ENCODE peak calls at places on chromosomes 4 and X, in eight cellular contexts. V is endodermal cell, I is HFF-Myc, B is IMR-90, S is choroid plexus epithelial cell, N is astrocyte, J is ovary, W is MM.1S. X is an unnamed sample.

GRCh38 chrX:106973433-106974149 is 26.4 kb downstream of the MORC4 start:
- DNase-seq in J (no peak), S (no peak), V (no peak), W (no peak), I (no peak), B (peak; percentile 5), N (no peak), X (peak; percentile 25)

GRCh38 chr4:141575884-141576283 is 60.5 kb upstream of the IL15 start:
- DNase-seq in J (no peak), V (no peak), W (no peak), B (no peak), I (no peak), N (no peak), S (no peak), X (peak; percentile 49)

GRCh38 chr4:182938213-182938645 is 21.0 kb upstream of the DCTD start:
- DNase-seq in S (peak; percentile 70), B (peak; percentile 56), J (peak; percentile 70), V (peak; percentile 96), N (peak; percentile 27), I (no peak), W (peak; percentile 65), X (peak; percentile 61)

GRCh38 chrX:20042221-20042620 is 51.4 kb upstream of the BCLAF3 start:
- DNase-seq in J (no peak), V (no peak), N (no peak), S (no peak), W (no peak), B (no peak), I (no peak), X (peak; percentile 15)

GRCh38 chr4:15550491-15550890 is 80.8 kb downstream of the CC2D2A start:
- DNase-seq in B (no peak), J (no peak), V (no peak), W (no peak), S (peak; percentile 25), I (no peak), N (no peak), X (no peak)

GRCh38 chrX:13044441-13044840 is at the start of gene FAM9C:
- DNase-seq in W (no peak), I (no peak), V (no peak), N (no peak), S (no peak), B (no peak), J (no peak), X (no peak)

GRCh38 chr4:55143858-55144257 is 18.5 kb upstream of the KDR start:
- DNase-seq in N (no peak), S (no peak), I (no peak), V (no peak), W (peak; percentile 83), J (no peak), B (no peak), X (no peak)

GRCh38 chr4:99762728-99763127 is 53.9 kb upstream of the DAPP1 start:
- DNase-seq in I (no peak), W (no peak), V (no peak), N (no peak), S (no peak), J (no peak), B (no peak), X (no peak)

GRCh38 chr4:144787365-144788263 is 141.7 kb downstream of the HHIP start:
- DNase-seq in W (peak; percentile 60), B (peak; percentile 49), I (peak; percentile 14), J (no peak), V (no peak), N (peak; percentile 32), S (peak; percentile 72), X (peak; percentile 58)

GRCh38 chr4:38226170-38226569 is 266.0 kb downstream of the PTTG2 start:
- DNase-seq in I (no peak), B (no peak), V (no peak), S (no peak), W (no peak), J (no peak), N (no peak), X (no peak)

GRCh38 chr4:183260491-183261151 is 59.5 kb downstream of the CLDN22 start:
- DNase-seq in B (no peak), I (no peak), S (no peak), V (no peak), J (no peak), W (no peak), N (no peak), X (no peak)

GRCh38 chrX:41092776-41093175 is 7.5 kb downstream of the USP9X start:
- DNase-seq in N (no peak), S (no peak), J (no peak), B (no peak), I (no peak), V (no peak), W (no peak), X (no peak)

GRCh38 chrX:41086627-41086932 is 1.3 kb downstream of the USP9X start:
- DNase-seq in B (no peak), W (peak; percentile 41), N (no peak), V (no peak), I (no peak), J (no peak), S (no peak), X (no peak)

GRCh38 chrX:41095174-41095573 is 9.9 kb downstream of the USP9X start:
- DNase-seq in W (no peak), V (no peak), J (no peak), B (no peak), S (no peak), N (no peak), I (no peak), X (no peak)

GRCh38 chrX:41087219-41087618 is 2.0 kb downstream of the USP9X start:
- DNase-seq in B (no peak), V (no peak), N (no peak), I (no peak), J (no peak), W (no peak), S (no peak), X (no peak)

GRCh38 chrX:41090568-41091238 is 5.5 kb downstream of the USP9X start:
- DNase-seq in I (no peak), B (peak; percentile 35), V (no peak), N (no peak), J (no peak), S (peak; percentile 47), W (no peak), X (no peak)
- H3K4me3 ChIP-seq in I (no peak overlapping the region), B (no peak overlapping the region), V (peak overlapping the region; percentile 88), N (no peak overlapping the region), J (no peak overlapping the region), S (no peak overlapping the region), W (no peak overlapping the region), X (no peak overlapping the region)

GRCh38 chrX:69079278-69079677 is 86.0 kb downstream of the PJA1 start:
- DNase-seq in I (no peak), B (peak; percentile 36), N (no peak), S (peak; percentile 13), V (no peak), W (no peak), J (no peak), X (peak; percentile 42)
- H3K4me3 ChIP-seq in I (no peak overlapping the region), B (no peak overlapping the region), N (no peak overlapping the region), S (no peak overlapping the region), V (no peak overlapping the region), W (no peak overlapping the region), J (no peak overlapping the region), X (no peak overlapping the region)

DNA sequence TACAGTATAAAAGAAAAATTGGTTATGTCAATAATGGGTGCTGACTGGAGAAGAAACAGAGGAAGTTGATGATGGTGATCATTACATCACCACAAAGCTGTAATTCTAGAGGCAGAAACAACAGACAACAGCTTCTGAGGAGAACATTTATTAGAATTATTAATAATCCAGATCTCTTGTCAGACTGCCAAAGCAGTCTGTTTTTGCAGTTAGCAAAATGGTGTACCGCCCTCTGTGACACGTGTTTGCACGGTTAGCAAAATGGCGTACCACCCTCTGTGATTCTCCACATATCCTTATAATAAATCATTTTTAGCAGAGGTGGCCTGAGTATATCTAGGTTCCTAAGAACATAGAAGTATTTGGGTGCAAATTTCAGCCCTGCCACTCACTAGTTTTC is 154.0 kb upstream of the TENT5D start:
- DNase-seq in N (no peak), W (no peak), B (no peak), J (no peak), I (no peak), S (no peak), V (no peak), X (no peak)
- H3K4me3 ChIP-seq in N (no peak overlapping the region), W (no peak overlapping the region), B (no peak overlapping the region), J (no peak overlapping the region), I (no peak overlapping the region), S (no peak overlapping the region), V (no peak overlapping the region), X (no peak overlapping the region)

GRCh38 chr4:139740531-139741041 is 75.0 kb downstream of the MGST2 start:
- DNase-seq in S (peak; percentile 97), J (peak; percentile 61), W (no peak), I (peak; percentile 66), V (peak; percentile 51), N (peak; percentile 93), B (peak; percentile 97), X (peak; percentile 95)
- H3K4me3 ChIP-seq in S (peak overlapping the region; percentile 12), J (no peak overlapping the region), W (no peak overlapping the region), I (no peak overlapping the region), V (no peak overlapping the region), N (no peak overlapping the region), B (no peak overlapping the region), X (no peak overlapping the region)